ENCODE peak calls at places on chromosomes 11 and 22, in nine cellular contexts. P, A, X, S, M, O, T, K and N are unnamed samples. For H3K4me1 and H3K27me3, the result is how much of the 10 kb centered on the place peaks cover.

GRCh38 chr11:77886401-77886800 is 65.5 kb downstream of the AAMDC start:
- DNase-seq in T (no peak), O (no peak), K (no peak), M (no peak), X (peak), P (no peak), S (peak), A (no peak), N (no peak)

GRCh38 chr11:17475666-17476316 is 854 bp downstream of the ABCC8 start:
- DNase-seq in M (no peak), O (no peak), T (peak), P (no peak), X (no peak), A (no peak), K (no peak), S (peak), N (no peak)

GRCh38 chr11:111833524-111833923 is 37.9 kb downstream of the ALG9 start:
- DNase-seq in K (no peak), S (no peak), P (no peak), A (no peak), T (no peak), O (peak), X (no peak), M (peak), N (no peak)

GRCh38 chr11:134901536-134901935 is 489.5 kb upstream of the B3GAT1 start:
- DNase-seq in O (no peak), P (no peak), X (no peak), K (no peak), T (no peak), S (peak), A (no peak), M (no peak), N (no peak)

GRCh38 chr22:49297286-49297870 is 530.3 kb downstream of the BRD1 start:
- DNase-seq in P (no peak), X (no peak), O (no peak), S (no peak), K (no peak), M (no peak), T (no peak), A (no peak), N (no peak)

GRCh38 chr22:18113680-18114394 is 3.2 kb downstream of the TUBA8 start:
- DNase-seq in K (no peak), T (no peak), P (no peak), M (no peak), A (no peak), X (no peak), O (no peak), S (no peak), N (no peak)

GRCh38 chr11:117584056-117584830 is 212.8 kb downstream of the DSCAML1 start:
- DNase-seq in S (no peak), T (no peak), M (peak), K (no peak), A (no peak), P (no peak), O (no peak), X (no peak), N (no peak)

GRCh38 chr11:103170865-103171264 is 61.6 kb downstream of the DYNC2H1 start:
- DNase-seq in S (no peak), X (peak), A (no peak), O (no peak), M (peak), T (no peak), K (no peak), P (no peak), N (no peak)

GRCh38 chr22:26718905-26719304 is 61.5 kb downstream of the MIAT start:
- DNase-seq in K (peak), M (peak), S (no peak), X (peak), O (no peak), T (no peak), P (no peak), A (no peak), N (no peak)

GRCh38 chr11:109320595-109320994 is 101.4 kb upstream of the C11orf87 start:
- DNase-seq in M (peak), P (peak), X (no peak), K (peak), O (no peak), T (no peak), A (peak), S (peak), N (no peak)

GRCh38 chr11:1966531-1966930 is 19.4 kb downstream of the MRPL23 start:
- DNase-seq in S (no peak), X (no peak), O (no peak), T (no peak), P (no peak), K (no peak), M (no peak), A (no peak), N (no peak)

GRCh38 chr11:35998651-35999050 is 54.8 kb downstream of the LDLRAD3 start:
- DNase-seq in K (no peak), T (no peak), A (no peak), X (no peak), O (no peak), M (no peak), P (no peak), S (no peak), N (no peak)

GRCh38 chr11:6637871-6638270 is 17.7 kb downstream of the DCHS1 start:
- DNase-seq in A (no peak), S (no peak), X (peak), T (no peak), M (peak), O (no peak), K (peak), P (no peak), N (no peak)

GRCh38 chr11:115503886-115504278 is 333 bp downstream of the CADM1 start:
- DNase-seq in O (peak), S (no peak), T (no peak), X (no peak), A (no peak), P (no peak), M (no peak), K (no peak), N (no peak)

GRCh38 chr11:122104381-122104780 is 11.6 kb downstream of the BLID start:
- DNase-seq in S (no peak), O (no peak), P (no peak), K (no peak), T (no peak), X (no peak), M (peak), A (no peak), N (no peak)

GRCh38 chr11:2259897-2260451 is 10.4 kb downstream of the ASCL2 start:
- DNase-seq in O (no peak), S (no peak), P (no peak), X (no peak), T (no peak), M (no peak), A (no peak), K (no peak), N (no peak)

GRCh38 chr22:32185821-32186220 is 19.1 kb downstream of the RFPL2 start:
- DNase-seq in M (no peak), S (no peak), T (no peak), O (no peak), P (no peak), K (no peak), X (no peak), A (no peak), N (no peak)

GRCh38 chr11:59267738-59268475 is 55.2 kb upstream of the MPEG1 start:
- DNase-seq in M (no peak), O (no peak), S (peak), K (peak), P (no peak), A (peak), X (no peak), T (no peak), N (no peak)

GRCh38 chr11:9739108-9739507 is 75.2 kb downstream of the SWAP70 start:
- DNase-seq in P (no peak), M (no peak), K (no peak), A (no peak), T (no peak), O (no peak), X (no peak), S (no peak), N (no peak)

GRCh38 chr22:46500201-46500600 is 37.2 kb downstream of the CELSR1 start:
- DNase-seq in K (no peak), P (no peak), A (no peak), O (no peak), X (no peak), T (no peak), S (peak), M (no peak), N (no peak)

GRCh38 chr22:37178350-37179125 is 9.5 kb downstream of the C1QTNF6 start:
- DNase-seq in X (peak), K (peak), O (peak), A (no peak), T (no peak), P (no peak), S (no peak), M (peak), N (no peak)

GRCh38 chr11:128616158-128616557 is 28.8 kb upstream of the ETS1 start:
- DNase-seq in M (no peak), S (peak), A (no peak), O (no peak), T (no peak), P (no peak), K (no peak), X (no peak), N (no peak)

GRCh38 chr11:58525037-58525614 is 17.2 kb upstream of the OR5B21 start:
- DNase-seq in A (no peak), P (no peak), K (no peak), S (peak), M (no peak), X (peak), T (peak), O (no peak), N (peak)

GRCh38 chr11:67628710-67629385 is 889 bp downstream of the NUDT8 start:
- DNase-seq in X (no peak), O (no peak), S (peak), A (no peak), K (no peak), T (no peak), P (no peak), M (no peak), N (peak)

GRCh38 chr11:124707813-124708212 is 31.9 kb upstream of the NRGN start:
- DNase-seq in A (no peak), M (no peak), T (no peak), O (no peak), P (peak), K (peak), X (no peak), S (no peak), N (no peak)

GRCh38 chr22:48428556-48429371 is 1398.9 kb downstream of the BRD1 start:
- DNase-seq in A (no peak), S (peak), T (no peak), M (peak), P (no peak), O (no peak), X (no peak), K (no peak), N (no peak)

GRCh38 chr11:2826679-2827056 is 58.9 kb downstream of the CDKN1C start:
- DNase-seq in A (no peak), P (no peak), M (peak), X (no peak), T (no peak), K (no peak), O (no peak), S (peak), N (no peak)

GRCh38 chr11:47553417-47553746 is 450 bp upstream of the CELF1 start:
- DNase-seq in O (no peak), P (no peak), T (no peak), S (no peak), X (no peak), K (no peak), A (no peak), M (peak), N (no peak)

GRCh38 chr11:87228820-87229219 is 191.1 kb downstream of the TMEM135 start:
- DNase-seq in O (no peak), T (no peak), K (no peak), X (no peak), A (no peak), S (no peak), M (no peak), P (no peak), N (no peak)

GRCh38 chr11:133896642-133897330 is 51.5 kb upstream of the SPATA19 start:
- DNase-seq in X (no peak), A (no peak), T (no peak), P (no peak), M (no peak), K (no peak), O (no peak), S (no peak), N (no peak)

GRCh38 chr11:86066033-86066432 is 2.9 kb downstream of the PICALM start:
- DNase-seq in T (no peak), P (no peak), M (no peak), K (no peak), O (no peak), S (no peak), X (no peak), A (no peak), N (no peak)

GRCh38 chr11:86062719-86063118 is 6.2 kb downstream of the PICALM start:
- DNase-seq in O (no peak), A (no peak), K (no peak), T (no peak), S (no peak), P (no peak), X (no peak), M (peak), N (no peak)

GRCh38 chr11:86064236-86064803 is 4.6 kb downstream of the PICALM start:
- DNase-seq in P (no peak), S (peak), M (peak), T (no peak), O (no peak), A (no peak), K (no peak), X (no peak), N (no peak)

GRCh38 chr11:86061483-86061882 is 7.4 kb downstream of the PICALM start:
- DNase-seq in T (no peak), S (no peak), P (no peak), K (no peak), X (no peak), A (no peak), O (no peak), M (no peak), N (no peak)

DNA sequence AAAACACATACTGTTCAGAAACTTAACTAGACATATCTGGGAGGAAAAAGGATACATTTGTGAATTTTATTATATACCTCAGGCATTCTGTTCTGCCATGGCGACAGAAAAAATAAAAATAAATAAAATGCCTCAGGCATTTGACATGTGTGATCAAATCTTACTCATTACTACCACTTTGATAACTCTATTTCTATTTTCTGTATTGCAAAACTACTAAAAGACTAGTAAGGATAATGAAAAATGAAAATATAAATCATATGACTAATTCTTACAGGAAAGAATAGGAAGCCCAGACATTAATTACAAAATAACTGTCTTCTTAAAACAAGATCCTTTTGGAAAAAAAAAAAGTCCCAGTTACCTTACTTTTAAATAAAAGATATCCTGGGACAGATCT is 5.3 kb downstream of the PICALM start:
- DNase-seq in M (peak), T (no peak), O (no peak), K (no peak), X (no peak), P (no peak), S (no peak), A (no peak), N (no peak)
- H3K4me1 ChIP-seq in M (half or more), T (under half), O (half or more), K (under half), X (under half), P (under half), S (under half), A (under half), N (under half)

DNA sequence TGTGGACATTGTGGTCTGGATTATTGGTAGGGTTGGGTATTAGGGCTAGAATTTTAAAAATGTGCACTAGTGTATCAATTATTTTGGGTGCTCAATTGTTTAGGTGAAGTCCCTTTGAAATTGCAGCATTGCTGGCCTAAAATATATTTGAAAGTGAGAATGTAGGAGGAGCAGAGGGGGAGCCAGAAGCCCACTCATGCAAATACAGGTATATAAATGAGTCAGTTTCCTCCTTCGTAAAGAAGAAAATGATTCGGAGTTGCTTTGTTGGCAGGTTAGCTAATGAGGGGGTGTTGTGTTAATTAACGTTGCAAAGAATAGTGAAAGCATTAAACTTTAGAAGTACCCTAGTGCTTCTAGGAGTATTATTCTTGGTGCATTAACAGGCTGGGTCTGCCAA is 522.7 kb downstream of the NTM start:
- DNase-seq in O (no peak), K (no peak), S (no peak), T (no peak), X (no peak), P (no peak), A (no peak), M (no peak), N (no peak)
- H3K4me2 ChIP-seq in O (no peak), K (no peak), S (no peak), T (no peak), X (no peak), P (no peak), A (no peak), M (no peak), N (no peak)

DNA sequence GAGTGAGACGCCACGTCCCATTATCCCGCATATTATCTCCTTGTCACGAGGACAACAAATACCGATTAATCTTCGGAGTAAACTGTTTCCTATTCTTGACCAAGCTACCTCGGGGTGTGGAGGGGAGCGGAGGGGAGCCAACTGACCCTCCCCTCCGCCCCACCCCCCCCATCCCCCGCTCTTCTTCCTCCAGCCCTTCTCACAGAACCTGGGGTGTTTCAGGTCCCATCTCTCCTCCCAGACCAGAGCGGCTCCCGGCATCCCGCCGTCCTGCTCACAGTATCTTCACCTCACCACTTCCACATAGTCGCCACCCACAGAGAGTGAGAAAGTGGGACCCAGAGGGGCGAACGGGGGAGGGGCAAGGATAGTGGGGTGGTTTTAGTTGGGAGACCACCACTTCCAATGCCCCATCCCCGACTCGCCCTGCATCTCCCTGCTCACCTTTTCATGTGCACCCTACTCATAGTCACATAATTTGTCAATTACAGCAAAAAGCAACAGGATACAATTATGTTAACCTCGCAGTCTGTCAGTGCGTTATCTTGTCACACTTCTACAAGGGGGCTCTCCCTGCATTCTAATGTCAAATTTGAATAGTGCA is 11.2 kb downstream of the PAX6 start:
- DNase-seq in M (no peak), P (no peak), T (no peak), X (no peak), S (no peak), K (no peak), O (no peak), A (no peak), N (no peak)
- H3K27me3 ChIP-seq in M (half or more), P (under half), T (under half), X (half or more), S (half or more), K (under half), O (under half), A (half or more), N (under half)

GRCh38 chr11:12686246-12687060 is 12.2 kb downstream of the TEAD1 start:
- DNase-seq in X (no peak), P (no peak), K (no peak), O (no peak), T (no peak), S (no peak), M (peak), A (no peak), N (no peak)

GRCh38 chr11:12689029-12689755 is 15.0 kb downstream of the TEAD1 start:
- DNase-seq in S (no peak), T (no peak), O (no peak), K (no peak), A (no peak), X (no peak), M (peak), P (no peak), N (no peak)

GRCh38 chr11:12687216-12687623 is 13.0 kb downstream of the TEAD1 start:
- DNase-seq in K (no peak), O (no peak), S (peak), A (no peak), T (no peak), M (no peak), X (no peak), P (no peak), N (no peak)

GRCh38 chr11:12685229-12685628 is 11.0 kb downstream of the TEAD1 start:
- DNase-seq in M (peak), T (no peak), A (no peak), K (no peak), X (no peak), S (no peak), O (no peak), P (no peak), N (no peak)

DNA sequence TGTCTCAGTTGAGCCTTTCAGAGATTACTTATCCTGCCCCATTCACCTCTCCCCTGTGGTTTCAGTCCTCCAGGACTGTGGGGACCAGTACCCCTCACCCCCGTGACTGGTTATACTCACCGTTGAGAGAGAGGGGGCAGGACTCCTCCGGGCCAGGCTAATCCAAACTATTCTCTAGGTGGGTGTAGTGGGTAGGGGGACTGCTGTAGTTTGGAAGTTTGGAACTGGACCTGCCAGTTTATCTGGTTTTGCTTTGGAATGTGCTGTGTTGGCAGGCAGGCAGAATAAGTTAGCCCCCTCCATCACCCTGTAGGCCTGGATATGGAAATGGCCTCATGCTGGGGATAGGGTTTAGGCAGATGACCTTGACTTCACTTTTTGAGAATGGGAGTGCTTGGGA is 13.5 kb downstream of the TEAD1 start:
- DNase-seq in K (peak), O (no peak), P (no peak), T (no peak), S (peak), X (no peak), A (no peak), M (no peak), N (no peak)
- H3K4me1 ChIP-seq in K (half or more), O (half or more), P (half or more), T (under half), S (half or more), X (half or more), A (half or more), M (half or more), N (under half)

DNA sequence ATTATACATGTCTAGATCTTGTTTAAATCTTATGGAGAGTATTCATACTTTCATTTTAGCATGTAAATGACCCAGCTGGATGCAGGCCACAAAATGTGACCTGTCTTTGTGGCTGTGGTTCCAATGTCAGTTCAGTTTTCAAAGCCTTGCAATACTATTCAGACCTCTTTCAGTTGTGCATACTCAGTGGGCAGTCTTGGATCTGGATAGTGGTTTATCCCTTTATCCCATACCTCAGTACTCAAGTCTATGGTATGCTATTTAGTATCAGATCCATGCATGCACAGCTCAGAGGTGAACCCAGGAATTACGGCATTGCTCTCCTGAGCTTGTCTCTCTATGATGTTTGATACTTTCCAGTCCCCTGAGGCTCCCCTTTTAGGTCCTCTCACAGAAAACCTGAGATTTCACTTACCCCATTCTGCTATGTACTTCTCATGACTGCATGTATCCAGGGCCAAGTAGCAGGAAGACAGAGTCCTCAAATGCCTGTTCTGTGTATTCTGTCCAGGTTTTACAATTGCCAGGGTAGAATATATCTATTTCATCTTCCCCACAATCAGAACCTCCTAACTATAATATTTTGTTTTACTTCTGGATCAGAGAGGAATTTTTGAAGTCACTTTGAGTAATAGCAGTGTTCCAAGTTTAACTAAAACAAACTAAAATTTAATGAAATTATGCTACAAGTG is 6.9 kb upstream of the P4HA3 start:
- DNase-seq in A (no peak), X (peak), O (no peak), T (no peak), P (no peak), M (peak), S (no peak), K (no peak), N (no peak)
- H3K4me2 ChIP-seq in A (no peak), X (no peak), O (no peak), T (no peak), P (no peak), M (peak), S (no peak), K (no peak), N (no peak)

GRCh38 chr11:20164152-20164551 is 3.9 kb upstream of the DBX1 start:
- DNase-seq in M (no peak), P (no peak), S (no peak), O (no peak), K (no peak), X (no peak), A (no peak), T (no peak), N (no peak)
- H3K27me3 ChIP-seq in M (half or more), P (under half), S (half or more), O (half or more), K (half or more), X (half or more), A (half or more), T (under half), N (under half)